ENCODE peak calls at places on chromosomes 13 and 19, in seven cellular contexts. U is stimulated activated effector memory CD8-positive, alpha-beta T cell treated with anti-CD3 and anti-CD28 coated beads, Interleukin-12 subunit alpha, Interleukin-12 subunit beta, amount 100 ng/mL, for 72 hours; A is GM23248; B is Daoy; Z is H54; P is NCI-H1092 treated with DMSO at 0.1 percent for 48 hours; Y is DND-41. M is an unnamed sample.

GRCh38 chr19:48390188-48391099 is 907 bp downstream of the KDELR1 start:
- DNase-seq in U (peak), A (peak), B (peak), Z (no peak), P (no peak), Y (peak), M (no peak)

GRCh38 chr13:36358352-36358751 is 12.2 kb upstream of the SPART start:
- DNase-seq in U (no peak), A (no peak), B (no peak), Z (no peak), P (no peak), Y (no peak), M (no peak)

GRCh38 chr19:10891360-10892108 is 20.2 kb downstream of the CARM1 start:
- DNase-seq in U (no peak), A (no peak), B (no peak), Z (no peak), P (no peak), Y (no peak), M (peak)

GRCh38 chr13:52070929-52071523 is 46.5 kb downstream of the UTP14C start:
- DNase-seq in U (no peak), A (peak), B (peak), Z (no peak), P (peak), Y (peak), M (no peak)

GRCh38 chr13:51845574-51846318 is 769 bp upstream of the TMEM272 start:
- DNase-seq in U (no peak), A (no peak), B (no peak), Z (no peak), P (no peak), Y (no peak), M (no peak)

GRCh38 chr13:19587635-19588300 is 26.4 kb upstream of the TPTE2 start:
- DNase-seq in U (no peak), A (peak), B (peak), Z (no peak), P (peak), Y (peak), M (no peak)

GRCh38 chr19:45526143-45526542 is 18.9 kb downstream of the VASP start:
- DNase-seq in U (no peak), A (peak), B (peak), Z (peak), P (no peak), Y (peak), M (no peak)

GRCh38 chr13:114263590-114263989 is 17.8 kb upstream of the UPF3A start:
- DNase-seq in U (no peak), A (no peak), B (no peak), Z (no peak), P (no peak), Y (peak), M (no peak)

GRCh38 chr13:83151308-83151660 is 731.0 kb downstream of the SLITRK1 start:
- DNase-seq in U (no peak), A (peak), B (no peak), Z (no peak), P (no peak), Y (no peak), M (no peak)

GRCh38 chr13:101258071-101258470 is 158.2 kb downstream of the NALCN start:
- DNase-seq in U (peak), A (peak), B (peak), Z (peak), P (no peak), Y (peak), M (no peak)

GRCh38 chr13:111865826-111866225 is 201.1 kb upstream of the SOX1 start:
- DNase-seq in U (no peak), A (no peak), B (no peak), Z (no peak), P (no peak), Y (no peak), M (no peak)

GRCh38 chr13:113166266-113166665 is 7.8 kb downstream of the PROZ start:
- DNase-seq in U (no peak), A (no peak), B (no peak), Z (no peak), P (no peak), Y (no peak), M (no peak)

GRCh38 chr19:28943651-28944050 is 269.3 kb downstream of the UQCRFS1 start:
- DNase-seq in U (no peak), A (no peak), B (no peak), Z (no peak), P (no peak), Y (no peak), M (no peak)

GRCh38 chr19:45598267-45599011 is 3.6 kb downstream of the GPR4 start:
- DNase-seq in U (no peak), A (peak), B (peak), Z (no peak), P (no peak), Y (no peak), M (no peak)

GRCh38 chr13:113967729-113968462 is 6.0 kb downstream of the C13orf46 start:
- DNase-seq in U (no peak), A (no peak), B (no peak), Z (no peak), P (no peak), Y (no peak), M (no peak)

GRCh38 chr13:70108276-70108845 is at the start of gene KLHL1:
- DNase-seq in U (no peak), A (no peak), B (no peak), Z (no peak), P (no peak), Y (no peak), M (no peak)

GRCh38 chr19:31270897-31271568 is 78.2 kb downstream of the TSHZ3 start:
- DNase-seq in U (no peak), A (peak), B (peak), Z (no peak), P (no peak), Y (no peak), M (no peak)

GRCh38 chr13:19601749-19602725 is 31.4 kb upstream of the MPHOSPH8 start:
- DNase-seq in U (peak), A (peak), B (peak), Z (no peak), P (peak), Y (no peak), M (no peak)

GRCh38 chr19:38266981-38267597 is 2.7 kb downstream of the SPINT2 start:
- DNase-seq in U (no peak), A (peak), B (peak), Z (peak), P (no peak), Y (no peak), M (peak)

GRCh38 chr19:48321622-48322591 is 3.4 kb upstream of the EMP3 start:
- DNase-seq in U (peak), A (peak), B (peak), Z (peak), P (peak), Y (peak), M (peak)

GRCh38 chr19:30333291-30334065 is 38.7 kb upstream of the ZNF536 start:
- DNase-seq in U (no peak), A (no peak), B (no peak), Z (no peak), P (no peak), Y (no peak), M (no peak)

GRCh38 chr13:34161829-34162544 is 344.0 kb downstream of the RFC3 start:
- DNase-seq in U (no peak), A (peak), B (peak), Z (no peak), P (peak), Y (no peak), M (peak)

GRCh38 chr13:45683701-45684100 is 18.4 kb upstream of the CBY2 start:
- DNase-seq in U (no peak), A (no peak), B (no peak), Z (no peak), P (no peak), Y (no peak), M (no peak)

GRCh38 chr19:13010992-13011652 is 15.8 kb downstream of the NFIX start:
- DNase-seq in U (no peak), A (peak), B (no peak), Z (no peak), P (no peak), Y (no peak), M (no peak)

GRCh38 chr13:50911051-50911690 is 1.6 kb downstream of the RNASEH2B start:
- DNase-seq in U (no peak), A (peak), B (no peak), Z (no peak), P (no peak), Y (peak), M (no peak)

GRCh38 chr13:110226051-110226562 is 80.8 kb downstream of the COL4A1 start:
- DNase-seq in U (no peak), A (no peak), B (no peak), Z (no peak), P (no peak), Y (no peak), M (no peak)

GRCh38 chr13:29924482-29924884 is 74.1 kb upstream of the UBL3 start:
- DNase-seq in U (no peak), A (peak), B (peak), Z (peak), P (peak), Y (no peak), M (no peak)

GRCh38 chr13:43874512-43875092 is 4.9 kb downstream of the CCDC122 start:
- DNase-seq in U (no peak), A (peak), B (no peak), Z (no peak), P (peak), Y (no peak), M (no peak)

GRCh38 chr13:76872686-76873085 is 13.5 kb downstream of the KCTD12 start:
- DNase-seq in U (no peak), A (no peak), B (no peak), Z (no peak), P (no peak), Y (no peak), M (no peak)

GRCh38 chr19:46901701-46902401 is 41.1 kb downstream of the ARHGAP35 start:
- DNase-seq in U (no peak), A (peak), B (no peak), Z (no peak), P (no peak), Y (no peak), M (no peak)

GRCh38 chr19:53991224-53992113 is at the start of gene CACNG6:
- DNase-seq in U (no peak), A (peak), B (peak), Z (peak), P (no peak), Y (no peak), M (no peak)

GRCh38 chr19:2701361-2702169 is 929 bp downstream of the GNG7 start:
- DNase-seq in U (no peak), A (no peak), B (no peak), Z (no peak), P (no peak), Y (no peak), M (no peak)

GRCh38 chr19:39052243-39052746 is 19.9 kb upstream of the FBXO27 start:
- DNase-seq in U (peak), A (peak), B (peak), Z (peak), P (no peak), Y (peak), M (no peak)

GRCh38 chr13:83853771-83854170 is 28.5 kb downstream of the SLITRK1 start:
- DNase-seq in U (no peak), A (no peak), B (no peak), Z (no peak), P (no peak), Y (no peak), M (no peak)

GRCh38 chr13:42247883-42248282 is 24.1 kb upstream of the AKAP11 start:
- DNase-seq in U (no peak), A (peak), B (no peak), Z (no peak), P (no peak), Y (no peak), M (no peak)

GRCh38 chr13:80276371-80277289 is 64.3 kb downstream of the SPRY2 start:
- DNase-seq in U (no peak), A (peak), B (peak), Z (no peak), P (peak), Y (no peak), M (no peak)

GRCh38 chr13:28245465-28245864 is 107.1 kb downstream of the PAN3 start:
- DNase-seq in U (no peak), A (no peak), B (no peak), Z (no peak), P (no peak), Y (no peak), M (no peak)

M was measured in epithelial cell of prostate.